ENCODE peak calls at places on chromosome 10, in four cellular contexts. O, K, W and V are unnamed samples.

GRCh38 chr10:20048161-20048560 is 231.9 kb downstream of the PLXDC2 start:
- DNase-seq in W (no peak), O (no peak), K (no peak), V (no peak)

GRCh38 chr10:112986791-112987190 is 36.7 kb downstream of the TCF7L2 start:
- DNase-seq in W (no peak), O (no peak), K (peak; percentile 66), V (no peak)

GRCh38 chr10:43749940-43750552 is 101.4 kb upstream of the ZNF32 start:
- DNase-seq in K (peak; percentile 35), O (no peak), W (no peak), V (no peak)

GRCh38 chr10:18436902-18437301 is 214.5 kb downstream of the NSUN6 start:
- DNase-seq in O (no peak), K (no peak), W (no peak), V (no peak)

GRCh38 chr10:88212069-88212468 is 348.6 kb downstream of the PTEN start:
- DNase-seq in W (no peak), K (no peak), O (no peak), V (no peak)

GRCh38 chr10:7649673-7650330 is 17.0 kb downstream of the ITIH5 start:
- DNase-seq in O (no peak), K (no peak), W (no peak), V (no peak)

GRCh38 chr10:98249134-98249533 is 18.9 kb downstream of the LOXL4 start:
- DNase-seq in W (no peak), O (no peak), K (no peak), V (no peak)

GRCh38 chr10:44463511-44464121 is 78.7 kb upstream of the CXCL12 start:
- DNase-seq in W (no peak), O (no peak), K (peak; percentile 38), V (no peak)

GRCh38 chr10:67659497-67659896 is 36.5 kb downstream of the CTNNA3 start:
- DNase-seq in K (no peak), W (no peak), O (no peak), V (no peak)